ENCODE peak calls at places on chromosomes 13 and 19, in five cellular contexts. W is H1, A is K562, M is HCT116, V is SK-N-SH. Y is an unnamed sample.

GRCh38 chr19:4908311-4908710 is 990 bp upstream of the UHRF1 start:
- DNase-seq in W (no peak), A (no peak), M (no peak), V (no peak), Y (no peak)

GRCh38 chr19:13984875-13985741 is 21.0 kb downstream of the RFX1 start:
- DNase-seq in W (no peak), A (no peak), M (no peak), V (no peak), Y (no peak)

GRCh38 chr19:32811151-32811550 is 58.4 kb downstream of the SLC7A9 start:
- DNase-seq in W (no peak), A (no peak), M (no peak), V (no peak), Y (no peak)

GRCh38 chr13:39783051-39783450 is 127.6 kb downstream of the COG6 start:
- DNase-seq in W (no peak), A (no peak), M (no peak), V (no peak), Y (no peak)

GRCh38 chr19:51127755-51128154 is 3.0 kb downstream of the SIGLEC9 start:
- DNase-seq in W (no peak), A (peak), M (no peak), V (no peak), Y (no peak)

GRCh38 chr19:16945762-16946465 is 57.1 kb downstream of the F2RL3 start:
- DNase-seq in W (no peak), A (no peak), M (no peak), V (no peak), Y (no peak)

GRCh38 chr13:48265217-48265815 is 32.3 kb downstream of the ITM2B start:
- DNase-seq in W (no peak), A (no peak), M (no peak), V (no peak), Y (peak)

GRCh38 chr19:2495130-2495641 is 19.3 kb downstream of the GADD45B start:
- DNase-seq in W (no peak), A (no peak), M (no peak), V (peak), Y (no peak)

GRCh38 chr19:14337510-14337909 is 43.7 kb upstream of the ADGRE5 start:
- DNase-seq in W (no peak), A (peak), M (peak), V (peak), Y (no peak)

GRCh38 chr19:45323671-45324081 is 1.0 kb upstream of the CKM start:
- DNase-seq in W (no peak), A (peak), M (no peak), V (peak), Y (no peak)

GRCh38 chr19:17610384-17610783 is 54.9 kb downstream of the COLGALT1 start:
- DNase-seq in W (no peak), A (peak), M (peak), V (peak), Y (no peak)

GRCh38 chr19:48681127-48681470 is 8.3 kb upstream of the NTN5 start:
- DNase-seq in W (no peak), A (no peak), M (no peak), V (no peak), Y (no peak)

GRCh38 chr19:35330475-35330874 is 1.5 kb downstream of the CD22 start:
- DNase-seq in W (no peak), A (no peak), M (no peak), V (no peak), Y (peak)

GRCh38 chr19:39918183-39918651 is 16.2 kb downstream of the FCGBP start:
- DNase-seq in W (no peak), A (no peak), M (no peak), V (no peak), Y (no peak)

GRCh38 chr19:13842294-13843103 is 34.4 kb upstream of the NANOS3 start:
- DNase-seq in W (no peak), A (peak), M (no peak), V (peak), Y (no peak)

GRCh38 chr13:29472317-29472961 is 123.0 kb downstream of the SLC7A1 start:
- DNase-seq in W (no peak), A (peak), M (peak), V (peak), Y (no peak)

GRCh38 chr19:4523306-4524110 is 5.2 kb upstream of the PLIN4 start:
- DNase-seq in W (no peak), A (peak), M (peak), V (peak), Y (no peak)

GRCh38 chr13:111270765-111271164 is 49.7 kb upstream of the TEX29 start:
- DNase-seq in W (no peak), A (no peak), M (no peak), V (no peak), Y (no peak)

GRCh38 chr19:18939922-18940775 is 868 bp downstream of the HOMER3 start:
- DNase-seq in W (peak), A (no peak), M (no peak), V (peak), Y (no peak)

GRCh38 chr13:40275636-40276035 is 390.8 kb downstream of the FOXO1 start:
- DNase-seq in W (no peak), A (no peak), M (no peak), V (no peak), Y (no peak)

GRCh38 chr13:22937241-22937640 is 243.5 kb upstream of the SGCG start:
- DNase-seq in W (no peak), A (no peak), M (no peak), V (no peak), Y (no peak)

GRCh38 chr13:22938576-22938975 is 242.2 kb upstream of the SGCG start:
- DNase-seq in W (no peak), A (no peak), M (no peak), V (no peak), Y (no peak)

GRCh38 chr13:22940736-22941135 is 240.0 kb upstream of the SGCG start:
- DNase-seq in W (no peak), A (no peak), M (no peak), V (no peak), Y (no peak)

GRCh38 chr13:22940090-22940710 is 240.6 kb upstream of the SGCG start:
- DNase-seq in W (no peak), A (no peak), M (no peak), V (no peak), Y (no peak)

GRCh38 chr13:22939157-22939556 is 241.6 kb upstream of the SGCG start:
- DNase-seq in W (no peak), A (no peak), M (no peak), V (no peak), Y (no peak)
- TF ChIP-seq MAX in W (no peak), A (no peak), M (no peak), V (no peak), Y (no peak)

GRCh38 chr13:112932971-112933370 is 36.0 kb upstream of the MCF2L start:
- DNase-seq in W (no peak), A (no peak), M (no peak), V (no peak), Y (no peak)

GRCh38 chr13:112929778-112930055 is 39.3 kb upstream of the MCF2L start:
- DNase-seq in W (no peak), A (no peak), M (no peak), V (no peak), Y (no peak)

GRCh38 chr13:112928958-112929777 is 39.8 kb upstream of the MCF2L start:
- DNase-seq in W (no peak), A (no peak), M (no peak), V (peak), Y (no peak)

GRCh38 chr13:112930192-112930591 is 38.8 kb upstream of the MCF2L start:
- DNase-seq in W (no peak), A (no peak), M (no peak), V (no peak), Y (no peak)

GRCh38 chr13:112931028-112931934 is 37.7 kb upstream of the MCF2L start:
- DNase-seq in W (peak), A (peak), M (peak), V (peak), Y (no peak)
- H3K9ac ChIP-seq in W (no peak), A (no peak), M (no peak), V (no peak), Y (no peak)

GRCh38 chr19:7748756-7749155 is 1.4 kb upstream of the CD209 start:
- DNase-seq in W (peak), A (no peak), M (peak), V (no peak), Y (no peak)
- TF ChIP-seq MAX in W (peak), A (no peak), M (peak), V (no peak), Y (no peak)

GRCh38 chr13:35923347-35923746 is 207.8 kb downstream of the DCLK1 start:
- DNase-seq in W (no peak), A (no peak), M (peak), V (no peak), Y (no peak)

GRCh38 chr13:35926859-35927530 is 204.2 kb downstream of the DCLK1 start:
- DNase-seq in W (no peak), A (no peak), M (no peak), V (no peak), Y (no peak)

GRCh38 chr13:35925669-35926068 is 205.5 kb downstream of the DCLK1 start:
- DNase-seq in W (no peak), A (no peak), M (no peak), V (no peak), Y (no peak)

GRCh38 chr13:35930665-35931631 is 200.2 kb downstream of the DCLK1 start:
- DNase-seq in W (no peak), A (no peak), M (no peak), V (no peak), Y (peak)

DNA sequence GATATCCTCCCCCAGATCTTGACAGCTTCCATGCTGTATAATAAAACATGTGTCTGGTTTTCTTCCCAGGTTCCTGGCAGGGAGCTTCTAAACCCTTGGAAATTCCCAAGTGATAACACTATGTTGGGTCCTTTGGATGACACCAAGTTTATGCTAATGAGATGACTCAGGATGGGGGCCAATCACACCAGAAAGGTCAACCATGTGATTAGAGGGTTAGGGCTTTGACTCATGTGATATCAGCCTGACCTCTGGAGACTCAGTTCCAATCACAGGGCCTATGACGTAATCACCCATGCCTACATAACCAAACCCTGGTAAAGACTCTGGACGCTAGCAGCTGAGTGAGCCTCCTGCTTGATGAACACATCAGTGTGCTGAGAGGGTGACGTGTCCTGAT is 203.6 kb downstream of the DCLK1 start:
- DNase-seq in W (no peak), A (no peak), M (no peak), V (no peak), Y (no peak)
- H3K9ac ChIP-seq in W (no peak), A (no peak), M (no peak), V (no peak), Y (no peak)

GRCh38 chr13:46604226-46604968 is 51.4 kb downstream of the LRCH1 start:
- DNase-seq in W (no peak), A (no peak), M (no peak), V (no peak), Y (no peak)

GRCh38 chr13:46606915-46607413 is 54.0 kb downstream of the LRCH1 start:
- DNase-seq in W (no peak), A (no peak), M (no peak), V (no peak), Y (no peak)

GRCh38 chr13:46607768-46608553 is 55.0 kb downstream of the LRCH1 start:
- DNase-seq in W (no peak), A (no peak), M (peak), V (no peak), Y (no peak)

GRCh38 chr13:46605089-46605488 is 52.1 kb downstream of the LRCH1 start:
- DNase-seq in W (no peak), A (no peak), M (no peak), V (no peak), Y (no peak)

DNA sequence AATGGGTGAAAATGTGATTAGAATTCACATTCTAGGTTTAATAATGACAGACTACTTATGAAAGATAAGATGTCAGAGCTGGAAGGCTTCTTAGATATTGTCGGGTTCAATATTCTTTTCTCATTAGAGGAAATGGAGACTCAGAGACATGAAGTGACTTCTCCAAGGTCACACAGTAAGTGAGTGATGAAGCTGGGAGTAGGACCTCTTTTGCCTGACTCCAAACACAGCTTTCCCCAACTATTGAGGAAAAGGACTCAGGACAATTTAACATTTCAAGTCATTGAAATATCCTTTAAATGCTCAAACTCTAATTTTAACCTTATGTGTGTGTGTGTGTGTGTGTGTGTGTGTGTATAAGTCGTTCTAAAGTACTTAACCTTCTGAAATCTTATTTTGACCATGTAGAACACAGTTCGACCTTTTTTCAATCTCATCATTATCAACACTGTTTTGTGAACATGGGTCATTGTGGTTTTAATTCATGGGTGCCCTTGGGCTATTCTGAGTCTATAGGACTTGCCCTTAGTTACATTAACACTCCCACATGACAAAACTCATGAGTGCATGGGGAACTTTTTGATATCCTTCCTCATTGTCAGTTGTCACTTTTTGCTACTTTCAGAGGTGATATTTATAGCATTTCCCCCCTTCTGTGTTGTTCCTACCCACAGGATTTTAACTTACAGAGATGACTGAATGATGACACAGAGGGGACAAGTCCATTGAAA is 53.0 kb downstream of the LRCH1 start:
- DNase-seq in W (no peak), A (no peak), M (no peak), V (no peak), Y (peak)
- TF ChIP-seq MAX in W (no peak), A (no peak), M (no peak), V (no peak), Y (no peak)

GRCh38 chr19:41928754-41929535 is 696 bp upstream of the ERFL start:
- DNase-seq in W (no peak), A (peak), M (no peak), V (no peak), Y (no peak)

GRCh38 chr19:41926861-41927809 is 1.1 kb downstream of the ERFL start:
- DNase-seq in W (no peak), A (no peak), M (no peak), V (no peak), Y (no peak)

GRCh38 chr19:41927810-41928192 is 448 bp downstream of the ERFL start:
- DNase-seq in W (no peak), A (peak), M (no peak), V (peak), Y (no peak)

GRCh38 chr19:41929536-41930071 is 1.4 kb upstream of the ERFL start:
- DNase-seq in W (no peak), A (no peak), M (no peak), V (no peak), Y (no peak)

GRCh38 chr19:41928221-41928683 is at the start of gene ERFL:
- DNase-seq in W (no peak), A (peak), M (no peak), V (peak), Y (no peak)
- H3K9ac ChIP-seq in W (no peak), A (peak), M (peak), V (no peak), Y (no peak)

DNA sequence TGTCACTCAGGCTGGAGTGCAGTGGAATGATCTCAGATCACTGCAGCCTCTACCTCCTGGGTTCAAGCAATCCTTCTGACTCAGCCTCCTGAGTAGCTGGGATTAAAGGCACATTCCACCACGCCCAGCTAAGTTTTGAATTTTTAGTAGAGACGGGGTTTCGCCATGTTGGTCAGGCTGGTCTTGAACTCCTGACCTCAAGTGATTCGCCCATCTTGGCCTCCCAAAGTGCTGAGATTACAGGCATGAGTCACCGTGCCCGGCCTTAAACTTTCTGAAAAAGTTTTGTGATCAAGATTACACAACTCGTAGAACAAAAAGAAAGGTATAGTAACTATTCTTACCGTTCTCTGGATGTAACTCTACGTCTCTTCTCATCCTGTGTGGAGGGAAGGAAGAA is 21.2 kb downstream of the DNMT1 start:
- DNase-seq in W (no peak), A (no peak), M (no peak), V (no peak), Y (no peak)
- TF ChIP-seq MAX in W (no peak), A (no peak), M (no peak), V (no peak), Y (no peak)

GRCh38 chr19:58560007-58560887 is 1.8 kb upstream of the UBE2M start:
- DNase-seq in W (no peak), A (no peak), M (no peak), V (no peak), Y (no peak)
- H3K9ac ChIP-seq in W (peak), A (peak), M (peak), V (peak), Y (peak)